ENCODE peak calls at places on chromosomes 6 and 20, in six cellular contexts. E is right lobe of liver, B is upper lobe of right lung, J is adrenal gland, Y is BJ, A is ascending aorta. T is an unnamed sample.

GRCh38 chr20:53668981-53669380 is 75.3 kb upstream of the ZNF217 start:
- DNase-seq in J (no peak), E (no peak), A (no peak), Y (no peak), B (no peak), T (no peak)

GRCh38 chr6:9745966-9746365 is 668.9 kb downstream of the TFAP2A start:
- DNase-seq in B (no peak), J (no peak), E (no peak), A (no peak), Y (no peak), T (no peak)

GRCh38 chr6:36040958-36041357 is 13.3 kb downstream of the MAPK14 start:
- DNase-seq in Y (no peak), A (no peak), B (no peak), J (no peak), E (no peak), T (no peak)

GRCh38 chr6:20265842-20266241 is 53.6 kb upstream of the MBOAT1 start:
- DNase-seq in Y (no peak), E (no peak), A (no peak), J (no peak), B (no peak), T (no peak)

GRCh38 chr20:5657190-5657872 is 92.9 kb upstream of the SHLD1 start:
- DNase-seq in Y (peak), A (no peak), J (peak), B (no peak), E (no peak), T (no peak)

GRCh38 chr6:33746036-33746600 is 587 bp downstream of the IP6K3 start:
- DNase-seq in A (no peak), J (no peak), E (peak), Y (no peak), B (no peak), T (peak)

GRCh38 chr6:37125779-37126553 is 44.0 kb upstream of the PIM1 start:
- DNase-seq in B (no peak), Y (no peak), E (no peak), J (no peak), A (no peak), T (peak)

GRCh38 chr6:15437090-15437489 is 191.2 kb downstream of the JARID2 start:
- DNase-seq in B (no peak), Y (no peak), E (no peak), J (no peak), A (no peak), T (no peak)

GRCh38 chr20:32567384-32568178 is 17.6 kb downstream of the NOL4L start:
- DNase-seq in B (no peak), A (no peak), E (no peak), Y (no peak), J (no peak), T (no peak)

GRCh38 chr20:47727170-47727880 is 58.0 kb downstream of the SULF2 start:
- DNase-seq in A (peak), B (peak), Y (no peak), J (peak), E (peak), T (no peak)

GRCh38 chr6:5443491-5443890 is 182.2 kb downstream of the FARS2 start:
- DNase-seq in Y (no peak), E (no peak), A (no peak), J (no peak), B (no peak), T (no peak)

GRCh38 chr6:94862116-94862515 is 715.2 kb upstream of the MANEA start:
- DNase-seq in B (no peak), Y (no peak), J (no peak), A (no peak), E (no peak), T (no peak)

GRCh38 chr20:41738584-41739193 is 120.5 kb upstream of the CHD6 start:
- DNase-seq in E (peak), B (no peak), Y (no peak), A (no peak), J (peak), T (peak)

DNA sequence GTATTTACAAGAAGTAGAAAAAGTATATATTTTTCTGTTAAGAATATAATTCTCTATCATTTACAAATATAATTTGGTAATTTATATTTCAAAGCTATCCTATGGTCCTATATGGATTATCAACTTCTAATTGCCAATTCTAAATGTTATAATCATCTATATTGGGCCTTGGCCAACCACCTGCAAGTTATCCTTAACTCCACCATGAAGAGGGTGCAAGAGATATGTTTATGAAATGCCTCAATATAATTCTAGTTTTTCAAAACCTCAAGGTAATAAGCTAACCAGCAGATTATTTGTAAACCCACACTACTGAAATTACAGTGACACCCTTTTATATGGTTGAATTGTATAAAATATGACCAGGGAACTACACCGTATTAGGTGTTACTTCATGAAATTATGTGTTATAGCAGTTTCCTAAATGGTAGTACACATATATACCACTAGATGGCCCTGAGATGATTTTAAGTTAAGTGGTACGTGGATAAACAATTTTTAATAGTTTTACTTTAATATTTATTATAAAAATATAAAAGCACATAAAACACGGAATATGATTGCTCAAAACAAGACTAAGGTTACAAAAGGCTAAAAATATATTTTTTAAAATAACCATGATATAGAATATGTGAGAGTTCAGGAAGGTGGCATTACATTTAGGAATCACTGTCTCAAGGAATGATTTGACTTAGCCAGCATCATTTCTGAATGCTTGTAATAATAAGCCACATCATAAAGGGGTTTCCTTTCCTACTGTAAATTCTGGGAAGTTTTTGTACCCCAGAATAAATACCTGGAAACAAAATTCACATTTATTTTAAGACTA is 9.8 kb upstream of the PNISR start:
- DNase-seq in Y (no peak), A (no peak), B (no peak), J (no peak), E (no peak), T (no peak)
- TF ChIP-seq CTCF in Y (peak), A (peak), B (peak), J (peak), E (peak), T (peak)

GRCh38 chr6:894274-894673 is 201.3 kb upstream of the EXOC2 start:
- DNase-seq in A (no peak), J (no peak), Y (no peak), E (no peak), B (no peak), T (no peak)
- TF ChIP-seq CTCF in A (no peak), J (no peak), Y (no peak), E (peak), B (peak), T (no peak)

GRCh38 chr20:34114809-34115208 is 2.8 kb upstream of the EIF2S2 start:
- DNase-seq in J (no peak), Y (no peak), A (no peak), E (no peak), B (no peak), T (no peak)
- TF ChIP-seq CTCF in J (no peak), Y (no peak), A (no peak), E (no peak), B (no peak), T (no peak)

GRCh38 chr6:132261354-132261753 is 139.9 kb downstream of the MOXD1 start:
- DNase-seq in J (no peak), A (no peak), B (no peak), E (no peak), Y (no peak), T (no peak)

GRCh38 chr6:132257561-132257960 is 143.7 kb downstream of the MOXD1 start:
- DNase-seq in J (no peak), A (no peak), E (no peak), B (no peak), Y (no peak), T (no peak)

GRCh38 chr6:132256457-132256856 is 144.8 kb downstream of the MOXD1 start:
- DNase-seq in A (no peak), Y (no peak), E (no peak), J (no peak), B (no peak), T (no peak)

GRCh38 chr6:132264101-132264500 is 137.2 kb downstream of the MOXD1 start:
- DNase-seq in A (no peak), J (no peak), E (no peak), B (no peak), Y (no peak), T (no peak)

GRCh38 chr6:132259070-132259469 is 142.2 kb downstream of the MOXD1 start:
- DNase-seq in B (no peak), A (no peak), E (no peak), J (no peak), Y (no peak), T (no peak)
- TF ChIP-seq CTCF in B (no peak), A (peak), E (no peak), J (no peak), Y (peak), T (peak)

GRCh38 chr6:43304361-43304760 is 4.3 kb downstream of the CRIP3 start:
- DNase-seq in B (no peak), E (no peak), J (no peak), Y (no peak), A (no peak), T (no peak)
- TF ChIP-seq CTCF in B (no peak), E (no peak), J (no peak), Y (no peak), A (no peak), T (no peak)

T was measured in nephron progenitor cell.